ENCODE peak calls at places on chromosomes 4 and X, in four cellular contexts. S, O, N and U are unnamed samples.

GRCh38 chrX:50853399-50853798 is 39.4 kb upstream of the SHROOM4 start:
- DNase-seq in S (no peak), O (no peak), N (no peak), U (no peak)

GRCh38 chr4:184514121-184514988 is 40.0 kb upstream of the IRF2 start:
- DNase-seq in S (peak), O (no peak), N (peak), U (peak)

GRCh38 chrX:46913710-46914109 is 1.5 kb downstream of the JADE3 start:
- DNase-seq in S (no peak), O (peak), N (no peak), U (no peak)

GRCh38 chr4:152369903-152370296 is 166.0 kb downstream of the FBXW7 start:
- DNase-seq in S (no peak), O (no peak), N (no peak), U (no peak)

GRCh38 chr4:53011176-53011575 is 149.1 kb downstream of the RASL11B start:
- DNase-seq in S (no peak), O (no peak), N (no peak), U (no peak)

GRCh38 chr4:76108467-76109181 is 34.1 kb downstream of the ART3 start:
- DNase-seq in S (no peak), O (peak), N (peak), U (no peak)

GRCh38 chr4:1241936-1242505 is 6.9 kb downstream of the CTBP1 start:
- DNase-seq in S (no peak), O (no peak), N (no peak), U (no peak)

GRCh38 chr4:113113151-113113550 is 63.7 kb downstream of the ANK2 start:
- DNase-seq in S (no peak), O (no peak), N (no peak), U (no peak)

GRCh38 chr4:2484993-2485392 is 16.1 kb downstream of the RNF4 start:
- DNase-seq in S (no peak), O (no peak), N (no peak), U (peak)

GRCh38 chr4:109207060-109207459 is 95.4 kb downstream of the COL25A1 start:
- DNase-seq in S (no peak), O (no peak), N (peak), U (no peak)

GRCh38 chrX:79559290-79559689 is 192.2 kb upstream of the ITM2A start:
- DNase-seq in S (no peak), O (no peak), N (no peak), U (no peak)

GRCh38 chr4:67152976-67153375 is 392.3 kb downstream of the CENPC start:
- DNase-seq in S (no peak), O (no peak), N (no peak), U (no peak)

GRCh38 chr4:74400395-74400794 is 35.5 kb downstream of the EREG start:
- DNase-seq in S (no peak), O (no peak), N (no peak), U (no peak)

GRCh38 chr4:78612398-78613005 is 60.9 kb downstream of the ANXA3 start:
- DNase-seq in S (peak), O (peak), N (peak), U (no peak)

GRCh38 chr4:72110886-72111285 is 79.1 kb downstream of the NPFFR2 start:
- DNase-seq in S (no peak), O (no peak), N (no peak), U (no peak)

GRCh38 chr4:72109959-72110497 is 78.2 kb downstream of the NPFFR2 start:
- DNase-seq in S (no peak), O (no peak), N (no peak), U (no peak)

GRCh38 chr4:72109364-72109763 is 77.6 kb downstream of the NPFFR2 start:
- DNase-seq in S (no peak), O (no peak), N (no peak), U (no peak)

GRCh38 chr4:72111863-72112262 is 80.1 kb downstream of the NPFFR2 start:
- DNase-seq in S (no peak), O (no peak), N (no peak), U (no peak)

DNA sequence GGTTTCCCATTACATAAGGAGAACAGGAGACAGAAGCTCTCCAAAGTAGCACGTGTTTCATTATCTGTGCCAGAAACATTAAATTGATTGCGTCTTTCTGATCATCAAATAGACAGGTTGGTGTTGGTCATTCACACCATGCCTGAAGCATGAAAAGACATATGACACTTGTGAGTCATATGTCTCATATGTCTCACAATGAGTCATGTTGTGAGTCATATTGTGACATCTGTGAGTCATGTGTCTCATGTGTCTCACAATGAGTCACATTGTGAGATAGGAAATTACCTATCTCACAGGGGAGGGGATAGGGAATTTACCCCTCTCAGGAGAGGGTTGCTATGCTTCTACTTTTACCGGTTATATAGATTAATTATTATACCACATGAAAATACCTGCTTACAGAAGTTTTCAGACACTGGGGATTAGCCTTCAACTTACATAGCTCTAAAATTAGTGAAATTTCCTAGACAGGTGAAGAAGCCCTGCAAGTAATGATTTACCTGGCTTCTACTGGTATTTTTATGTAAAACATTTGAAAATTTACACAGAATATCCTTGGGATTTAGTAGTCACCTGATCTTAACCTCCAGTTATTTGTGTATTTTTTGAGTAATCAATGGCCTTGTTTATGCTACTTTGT is 80.8 kb downstream of the NPFFR2 start:
- DNase-seq in S (peak), O (peak), N (peak), U (peak)
- TF ChIP-seq EP300 in S (no peak), O (peak), N (peak), U (peak)

GRCh38 chr4:99657801-99658200 is at the start of gene C4orf54:
- DNase-seq in S (no peak), O (no peak), N (no peak), U (no peak)
- TF ChIP-seq ESRRA in S (no peak), O (no peak), N (no peak), U (no peak)

DNA sequence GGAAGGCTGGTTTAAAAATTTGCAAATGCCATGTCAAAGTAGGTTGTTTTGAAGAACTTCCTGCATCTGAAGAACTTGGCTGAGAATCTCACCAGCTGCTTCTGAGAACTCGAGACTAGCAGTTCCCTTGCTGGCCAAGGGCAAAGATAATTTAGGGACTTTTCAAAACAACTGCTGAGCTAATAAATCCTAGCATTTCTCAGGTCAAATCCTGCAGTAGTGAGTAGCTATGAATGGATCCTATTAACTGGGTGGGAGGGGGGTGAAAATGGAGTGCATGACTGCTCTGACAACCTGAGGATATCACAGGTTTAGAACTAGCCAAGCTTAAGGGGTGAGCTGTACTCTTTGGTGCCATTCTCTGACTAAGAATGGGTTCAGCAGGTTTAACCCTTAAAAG is 128.4 kb upstream of the GALNT7 start:
- DNase-seq in S (no peak), O (no peak), N (no peak), U (no peak)
- TF ChIP-seq HDAC2 in S (no peak), O (no peak), N (no peak), U (no peak)

DNA sequence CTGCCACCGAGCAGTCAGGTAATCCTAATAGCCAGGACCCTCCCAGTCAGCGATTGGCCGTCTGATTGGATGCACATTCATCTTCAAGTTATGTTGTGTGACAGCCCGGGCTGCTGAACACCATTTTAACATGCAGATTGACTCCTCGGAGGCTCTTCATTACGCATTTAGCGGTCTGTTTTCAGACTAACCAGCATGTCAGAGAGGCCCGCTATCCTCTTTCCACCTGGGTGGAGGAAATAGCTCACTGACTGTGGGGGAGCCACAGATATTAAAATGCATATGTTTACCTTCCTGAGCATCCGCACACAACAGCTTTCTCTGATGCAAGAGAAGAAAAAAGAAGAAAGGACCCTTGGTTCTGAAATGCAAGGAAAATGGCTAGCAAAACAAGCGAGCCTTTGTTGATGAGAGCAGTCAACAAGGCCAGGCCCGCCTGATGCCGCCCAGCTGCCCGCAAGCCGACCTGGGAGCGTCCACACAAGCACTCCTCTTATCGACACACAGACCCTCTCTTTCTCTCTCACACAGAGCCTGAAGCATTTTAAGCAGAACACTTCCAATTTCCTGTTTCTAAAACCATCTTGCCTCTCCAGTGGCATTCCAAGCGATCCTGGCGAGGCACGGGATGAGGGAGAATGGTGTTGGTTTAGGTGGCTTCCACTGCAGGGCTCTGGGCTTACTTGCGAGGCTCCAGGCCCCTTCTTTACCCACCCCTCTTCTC is 118.3 kb downstream of the MGST2 start:
- DNase-seq in S (no peak), O (peak), N (no peak), U (no peak)
- TF ChIP-seq EP300 in S (no peak), O (no peak), N (no peak), U (no peak)

GRCh38 chrX:41245641-41246040 is 88.3 kb upstream of the DDX3X start:
- DNase-seq in S (no peak), O (no peak), N (no peak), U (no peak)

GRCh38 chrX:41250867-41251266 is 83.1 kb upstream of the DDX3X start:
- DNase-seq in S (no peak), O (no peak), N (no peak), U (no peak)
- TF ChIP-seq ESRRA in S (no peak), O (no peak), N (no peak), U (no peak)

DNA sequence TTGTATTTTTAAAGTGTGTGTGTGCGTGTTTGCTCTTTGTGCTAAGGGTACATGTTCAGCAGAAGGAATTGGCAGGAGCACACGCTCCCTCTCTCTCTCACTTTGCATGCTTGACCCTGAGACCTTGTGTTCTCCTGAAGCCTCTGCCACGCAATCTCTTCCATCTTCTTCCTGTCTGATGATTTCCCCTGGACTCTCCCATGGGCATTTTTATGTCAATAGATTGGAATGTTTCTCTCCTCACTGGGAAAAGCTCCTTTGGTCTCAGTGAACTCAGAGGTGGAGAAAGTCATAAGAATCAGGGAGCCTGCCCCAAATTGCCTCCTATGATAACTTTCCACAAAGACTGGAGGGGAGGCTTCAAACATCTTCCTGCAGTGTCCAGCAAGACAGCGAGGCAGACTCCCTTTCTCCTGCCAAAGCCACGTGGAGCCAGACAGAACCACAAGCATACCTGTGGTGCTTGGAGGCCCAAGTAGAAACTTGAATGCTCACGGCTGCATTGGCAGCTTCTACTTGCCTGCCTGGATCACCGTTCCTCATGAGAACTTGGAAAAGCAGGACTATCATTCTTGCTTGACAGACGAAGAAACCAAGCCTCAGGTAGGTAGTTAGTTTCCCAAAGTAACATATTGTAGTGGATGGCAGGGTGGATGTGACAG is 216.1 kb upstream of the SFRP2 start:
- DNase-seq in S (no peak), O (no peak), N (no peak), U (no peak)
- TF ChIP-seq HDAC2 in S (no peak), O (no peak), N (no peak), U (no peak)

DNA sequence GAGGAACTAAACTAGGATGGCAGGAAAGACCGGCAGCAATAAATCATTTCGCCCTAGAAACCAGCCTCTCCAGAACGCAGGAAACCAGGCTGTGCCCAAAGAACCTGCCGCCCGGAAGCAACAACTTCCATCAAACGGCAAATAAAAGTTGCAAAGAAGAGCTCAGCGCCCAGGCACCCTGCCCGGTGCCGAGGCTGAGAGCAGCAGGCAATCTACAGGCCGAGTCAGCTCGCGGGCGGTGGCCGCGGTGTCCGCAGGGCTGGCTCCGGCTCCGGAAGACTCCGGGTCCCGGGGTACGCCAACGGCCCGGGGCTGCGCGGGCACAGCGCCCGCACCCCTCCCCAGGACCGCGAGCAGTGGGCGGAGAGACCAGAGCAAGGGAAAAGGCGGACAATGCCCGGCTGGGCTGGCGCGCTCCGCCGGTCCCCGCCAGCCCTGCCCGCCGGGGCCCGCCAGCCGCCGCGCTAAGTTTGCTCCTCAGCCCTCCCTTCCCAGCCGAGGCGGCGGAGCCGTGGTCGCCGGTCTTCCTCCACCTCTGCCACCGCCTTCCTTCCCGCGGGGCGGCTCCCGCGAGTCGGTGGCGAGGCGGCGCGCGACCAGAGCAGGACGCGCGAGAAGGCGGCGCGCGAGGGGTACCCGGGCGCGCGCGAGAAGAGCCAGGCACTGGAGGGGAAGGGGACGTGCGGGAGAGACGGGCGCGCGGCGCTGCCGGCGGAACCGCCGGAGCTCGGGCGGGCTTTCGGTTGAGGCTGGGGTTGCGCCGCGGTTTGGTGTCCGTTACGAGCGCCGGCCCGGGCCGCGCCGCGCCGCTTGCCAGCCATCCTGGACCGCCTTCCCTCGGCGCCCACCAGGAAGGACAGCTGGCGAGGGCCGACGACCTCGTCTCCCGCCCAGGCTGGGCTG is 733 bp downstream of the FRYL start:
- DNase-seq in S (peak), O (peak), N (peak), U (no peak)
- TF ChIP-seq EP300 in S (no peak), O (no peak), N (no peak), U (no peak)

DNA sequence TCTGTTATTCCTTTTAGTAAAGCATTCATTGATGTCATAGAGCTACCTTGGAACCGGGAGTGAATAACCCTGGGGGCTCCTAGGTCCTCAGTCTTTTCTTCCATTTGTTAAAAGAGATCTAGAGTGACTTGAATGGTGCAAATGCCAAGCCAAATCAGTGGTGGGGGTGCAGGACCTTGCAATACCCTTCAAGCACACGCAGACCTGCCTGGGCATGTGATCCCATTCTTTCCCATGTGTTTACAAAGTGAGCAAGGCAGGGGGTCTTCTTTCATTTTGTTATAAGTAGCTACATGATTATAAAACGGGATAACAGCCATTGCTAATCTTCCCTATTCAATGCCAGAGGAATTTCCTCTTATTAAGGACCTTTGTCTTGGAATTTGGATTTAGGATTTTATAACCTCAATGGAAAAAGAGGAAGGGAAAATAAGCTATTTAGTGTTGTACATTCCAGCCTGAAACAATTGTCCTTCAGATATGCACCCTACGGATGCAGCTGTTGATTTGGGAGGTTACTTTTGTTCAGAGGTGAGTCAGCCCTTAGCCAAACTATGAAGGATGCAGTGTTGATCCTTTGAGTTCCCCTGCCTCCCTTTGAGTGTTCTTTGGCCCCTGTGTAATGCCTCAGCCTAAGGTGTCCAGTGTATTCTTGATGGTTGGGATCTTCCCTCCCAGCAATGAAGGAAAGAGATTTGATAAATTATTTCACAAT is 623.8 kb upstream of the HTR2C start:
- DNase-seq in S (no peak), O (no peak), N (no peak), U (no peak)
- TF ChIP-seq ESRRA in S (no peak), O (no peak), N (no peak), U (no peak)

DNA sequence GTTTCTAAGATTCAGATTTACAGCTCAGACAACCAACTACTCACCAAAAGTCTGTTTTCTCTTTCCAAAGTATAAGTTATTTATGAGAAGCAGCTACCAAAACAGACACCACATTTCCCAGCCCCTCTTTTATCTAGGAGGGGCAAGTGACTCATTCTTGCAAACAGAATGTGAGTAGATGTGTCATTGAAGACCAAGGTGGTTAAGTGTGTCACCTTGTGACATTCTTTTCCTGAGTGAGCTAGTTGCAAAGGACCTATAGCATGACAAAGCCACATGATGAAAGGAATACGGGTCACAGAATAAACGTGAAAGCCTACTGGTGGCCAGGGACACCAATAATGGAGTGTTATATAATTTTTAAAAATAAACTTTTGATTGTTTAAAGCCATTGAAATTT is 50.0 kb downstream of the SLC7A11 start:
- DNase-seq in S (peak), O (peak), N (peak), U (no peak)
- TF ChIP-seq HDAC2 in S (no peak), O (no peak), N (no peak), U (no peak)

GRCh38 chr4:106268731-106269272 is 47.2 kb downstream of the TBCK start:
- DNase-seq in S (no peak), O (no peak), N (no peak), U (no peak)

GRCh38 chr4:106266201-106266600 is 49.8 kb downstream of the TBCK start:
- DNase-seq in S (peak), O (peak), N (peak), U (peak)

GRCh38 chr4:106261980-106262379 is 54.0 kb downstream of the TBCK start:
- DNase-seq in S (no peak), O (no peak), N (no peak), U (no peak)

GRCh38 chr4:106264331-106264728 is 51.7 kb downstream of the TBCK start:
- DNase-seq in S (no peak), O (peak), N (peak), U (no peak)

DNA sequence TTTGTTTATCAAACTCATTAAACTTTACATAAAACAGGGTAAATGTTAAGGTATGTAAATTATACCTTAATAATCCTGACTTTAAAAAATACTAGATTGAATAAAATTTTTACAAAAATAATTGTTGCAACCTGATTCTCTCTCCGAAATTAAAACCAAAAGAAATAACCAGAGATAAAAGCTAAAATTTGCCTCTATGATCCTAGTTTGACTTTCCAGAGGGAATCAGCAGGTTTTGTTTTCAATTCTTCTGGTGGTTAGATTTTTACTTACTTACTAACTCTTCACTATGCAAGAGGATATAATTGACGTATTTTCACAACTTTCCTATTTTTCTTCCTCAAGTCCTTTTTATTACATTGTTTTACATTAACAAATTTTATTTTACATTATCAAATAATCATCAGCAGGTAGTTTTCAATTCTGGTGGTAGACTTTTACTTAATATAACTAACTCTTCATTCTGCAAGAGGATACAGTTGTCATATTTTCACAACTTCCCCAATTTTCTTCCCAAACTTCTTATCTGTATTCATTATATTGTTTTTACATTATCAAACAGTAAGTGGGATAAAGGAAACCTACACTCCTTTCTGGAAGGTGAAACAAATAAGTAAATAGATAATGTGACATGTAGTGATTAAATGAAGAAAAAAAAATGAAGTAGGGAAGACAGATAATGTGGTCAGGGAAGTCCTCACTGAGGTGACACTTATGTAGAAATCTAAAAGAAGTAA is 52.2 kb downstream of the TBCK start:
- DNase-seq in S (no peak), O (no peak), N (no peak), U (no peak)
- TF ChIP-seq EP300 in S (no peak), O (no peak), N (no peak), U (no peak)